ENCODE peak calls at places on chromosomes 1 and 21, in ten cellular contexts. One of them, this sample, is unnamed.

GRCh38 chr21:23687154-23687553 is 1920.1 kb downstream of the MRPL39 start:
- DNase-seq in SJSA1: no peak
- DNase-seq in epithelial cell of esophagus: no peak
- DNase-seq in bronchial epithelial cell: no peak
- DNase-seq in foreskin fibroblast: no peak
- DNase-seq in right lobe of liver: no peak
- DNase-seq in left ventricle myocardium inferior: no peak
- DNase-seq in AG10803: no peak
- DNase-seq in adipocyte: no peak
- DNase-seq in mammary epithelial cell: no peak
- DNase-seq in this sample: no peak

GRCh38 chr1:39917825-39918224 is 16.1 kb upstream of the MYCL start:
- DNase-seq in SJSA1: no peak
- DNase-seq in epithelial cell of esophagus: peak; percentile 30
- DNase-seq in bronchial epithelial cell: no peak
- DNase-seq in foreskin fibroblast: no peak
- DNase-seq in right lobe of liver: no peak
- DNase-seq in left ventricle myocardium inferior: no peak
- DNase-seq in AG10803: peak; percentile 13
- DNase-seq in adipocyte: no peak
- DNase-seq in mammary epithelial cell: no peak
- DNase-seq in this sample: no peak

GRCh38 chr1:53579221-53580008 is 120.2 kb downstream of the DMRTB1 start:
- DNase-seq in SJSA1: no peak
- DNase-seq in epithelial cell of esophagus: no peak
- DNase-seq in bronchial epithelial cell: no peak
- DNase-seq in foreskin fibroblast: no peak
- DNase-seq in right lobe of liver: no peak
- DNase-seq in left ventricle myocardium inferior: no peak
- DNase-seq in AG10803: no peak
- DNase-seq in adipocyte: no peak
- DNase-seq in mammary epithelial cell: no peak
- DNase-seq in this sample: no peak

GRCh38 chr1:115336741-115337140 is 1.3 kb downstream of the NGF start:
- DNase-seq in SJSA1: no peak
- DNase-seq in epithelial cell of esophagus: no peak
- DNase-seq in bronchial epithelial cell: no peak
- DNase-seq in foreskin fibroblast: no peak
- DNase-seq in right lobe of liver: no peak
- DNase-seq in left ventricle myocardium inferior: no peak
- DNase-seq in AG10803: no peak
- DNase-seq in adipocyte: no peak
- DNase-seq in mammary epithelial cell: no peak
- DNase-seq in this sample: no peak

GRCh38 chr1:47175227-47175934 is 14.5 kb downstream of the PDZK1IP1 start:
- DNase-seq in SJSA1: peak; percentile 39
- DNase-seq in epithelial cell of esophagus: peak; percentile 73
- DNase-seq in bronchial epithelial cell: peak; percentile 59
- DNase-seq in foreskin fibroblast: peak; percentile 74
- DNase-seq in right lobe of liver: no peak
- DNase-seq in left ventricle myocardium inferior: no peak
- DNase-seq in AG10803: peak; percentile 58
- DNase-seq in adipocyte: peak; percentile 78
- DNase-seq in mammary epithelial cell: peak; percentile 67
- DNase-seq in this sample: peak; percentile 67

GRCh38 chr1:63148825-63149645 is 173.3 kb upstream of the FOXD3 start:
- DNase-seq in SJSA1: peak; percentile 35
- DNase-seq in epithelial cell of esophagus: peak; percentile 51
- DNase-seq in bronchial epithelial cell: peak; percentile 35
- DNase-seq in foreskin fibroblast: peak; percentile 61
- DNase-seq in right lobe of liver: peak; percentile 21
- DNase-seq in left ventricle myocardium inferior: no peak
- DNase-seq in AG10803: peak; percentile 49
- DNase-seq in adipocyte: peak; percentile 72
- DNase-seq in mammary epithelial cell: peak; percentile 40
- DNase-seq in this sample: peak; percentile 62

GRCh38 chr21:33230518-33231324 is 983 bp downstream of the IFNAR2 start:
- DNase-seq in SJSA1: peak; percentile 46
- DNase-seq in epithelial cell of esophagus: peak; percentile 90
- DNase-seq in bronchial epithelial cell: peak; percentile 91
- DNase-seq in foreskin fibroblast: peak; percentile 77
- DNase-seq in right lobe of liver: peak; percentile 67
- DNase-seq in left ventricle myocardium inferior: peak; percentile 63
- DNase-seq in AG10803: peak; percentile 61
- DNase-seq in adipocyte: peak; percentile 70
- DNase-seq in mammary epithelial cell: peak; percentile 83
- DNase-seq in this sample: no peak

GRCh38 chr1:143611159-143611558 is 360.6 kb downstream of the FAM72C start:
- DNase-seq in SJSA1: no peak
- DNase-seq in epithelial cell of esophagus: no peak
- DNase-seq in bronchial epithelial cell: no peak
- DNase-seq in foreskin fibroblast: no peak
- DNase-seq in right lobe of liver: no peak
- DNase-seq in left ventricle myocardium inferior: no peak
- DNase-seq in AG10803: no peak
- DNase-seq in adipocyte: no peak
- DNase-seq in mammary epithelial cell: no peak
- DNase-seq in this sample: no peak

GRCh38 chr1:36420836-36421317 is 23.2 kb upstream of the LSM10 start:
- DNase-seq in SJSA1: peak; percentile 76
- DNase-seq in epithelial cell of esophagus: peak; percentile 85
- DNase-seq in bronchial epithelial cell: peak; percentile 80
- DNase-seq in foreskin fibroblast: peak; percentile 92
- DNase-seq in right lobe of liver: peak; percentile 82
- DNase-seq in left ventricle myocardium inferior: peak; percentile 86
- DNase-seq in AG10803: peak; percentile 78
- DNase-seq in adipocyte: peak; percentile 95
- DNase-seq in mammary epithelial cell: peak; percentile 76
- DNase-seq in this sample: peak; percentile 94
- H3K4me3 ChIP-seq in SJSA1: no peak overlapping the region
- H3K4me3 ChIP-seq in epithelial cell of esophagus: no peak overlapping the region
- H3K4me3 ChIP-seq in bronchial epithelial cell: no peak overlapping the region
- H3K4me3 ChIP-seq in foreskin fibroblast: no peak overlapping the region
- H3K4me3 ChIP-seq in right lobe of liver: no peak overlapping the region
- H3K4me3 ChIP-seq in left ventricle myocardium inferior: no peak overlapping the region
- H3K4me3 ChIP-seq in AG10803: no peak overlapping the region
- H3K4me3 ChIP-seq in adipocyte: peak overlapping the region; percentile 61
- H3K4me3 ChIP-seq in mammary epithelial cell: no peak overlapping the region
- H3K4me3 ChIP-seq in this sample: no peak overlapping the region

GRCh38 chr21:16279658-16280581 is 550.1 kb downstream of the USP25 start:
- DNase-seq in SJSA1: peak; percentile 47
- DNase-seq in epithelial cell of esophagus: peak; percentile 10
- DNase-seq in bronchial epithelial cell: no peak
- DNase-seq in foreskin fibroblast: peak; percentile 67
- DNase-seq in right lobe of liver: peak; percentile 18
- DNase-seq in left ventricle myocardium inferior: peak; percentile 27
- DNase-seq in AG10803: peak; percentile 44
- DNase-seq in adipocyte: peak; percentile 76
- DNase-seq in mammary epithelial cell: no peak
- DNase-seq in this sample: peak; percentile 59
- H3K4me3 ChIP-seq in SJSA1: no peak overlapping the region
- H3K4me3 ChIP-seq in epithelial cell of esophagus: no peak overlapping the region
- H3K4me3 ChIP-seq in bronchial epithelial cell: no peak overlapping the region
- H3K4me3 ChIP-seq in foreskin fibroblast: peak overlapping the region; percentile 17
- H3K4me3 ChIP-seq in right lobe of liver: peak overlapping the region; percentile 5
- H3K4me3 ChIP-seq in left ventricle myocardium inferior: peak overlapping the region; percentile 52
- H3K4me3 ChIP-seq in AG10803: peak overlapping the region; percentile 40
- H3K4me3 ChIP-seq in adipocyte: peak overlapping the region; percentile 69
- H3K4me3 ChIP-seq in mammary epithelial cell: no peak overlapping the region
- H3K4me3 ChIP-seq in this sample: peak overlapping the region; percentile 10

GRCh38 chr1:66342707-66343106 is 191.2 kb upstream of the SGIP1 start:
- DNase-seq in SJSA1: no peak
- DNase-seq in epithelial cell of esophagus: no peak
- DNase-seq in bronchial epithelial cell: no peak
- DNase-seq in foreskin fibroblast: no peak
- DNase-seq in right lobe of liver: no peak
- DNase-seq in left ventricle myocardium inferior: no peak
- DNase-seq in AG10803: no peak
- DNase-seq in adipocyte: no peak
- DNase-seq in mammary epithelial cell: no peak
- DNase-seq in this sample: no peak

GRCh38 chr1:66341446-66342089 is 192.4 kb upstream of the SGIP1 start:
- DNase-seq in SJSA1: peak; percentile 69
- DNase-seq in epithelial cell of esophagus: no peak
- DNase-seq in bronchial epithelial cell: no peak
- DNase-seq in foreskin fibroblast: no peak
- DNase-seq in right lobe of liver: no peak
- DNase-seq in left ventricle myocardium inferior: no peak
- DNase-seq in AG10803: no peak
- DNase-seq in adipocyte: no peak
- DNase-seq in mammary epithelial cell: no peak
- DNase-seq in this sample: no peak

GRCh38 chr1:66337249-66337648 is 196.7 kb upstream of the SGIP1 start:
- DNase-seq in SJSA1: no peak
- DNase-seq in epithelial cell of esophagus: no peak
- DNase-seq in bronchial epithelial cell: no peak
- DNase-seq in foreskin fibroblast: no peak
- DNase-seq in right lobe of liver: no peak
- DNase-seq in left ventricle myocardium inferior: no peak
- DNase-seq in AG10803: no peak
- DNase-seq in adipocyte: no peak
- DNase-seq in mammary epithelial cell: no peak
- DNase-seq in this sample: no peak

GRCh38 chr1:66336641-66336991 is 197.3 kb upstream of the SGIP1 start:
- DNase-seq in SJSA1: no peak
- DNase-seq in epithelial cell of esophagus: no peak
- DNase-seq in bronchial epithelial cell: no peak
- DNase-seq in foreskin fibroblast: no peak
- DNase-seq in right lobe of liver: no peak
- DNase-seq in left ventricle myocardium inferior: no peak
- DNase-seq in AG10803: no peak
- DNase-seq in adipocyte: no peak
- DNase-seq in mammary epithelial cell: no peak
- DNase-seq in this sample: no peak

GRCh38 chr1:66339944-66340343 is 194.0 kb upstream of the SGIP1 start:
- DNase-seq in SJSA1: peak; percentile 62
- DNase-seq in epithelial cell of esophagus: no peak
- DNase-seq in bronchial epithelial cell: no peak
- DNase-seq in foreskin fibroblast: no peak
- DNase-seq in right lobe of liver: no peak
- DNase-seq in left ventricle myocardium inferior: no peak
- DNase-seq in AG10803: peak; percentile 49
- DNase-seq in adipocyte: peak; percentile 11
- DNase-seq in mammary epithelial cell: no peak
- DNase-seq in this sample: no peak
- H3K4me3 ChIP-seq in SJSA1: no peak overlapping the region
- H3K4me3 ChIP-seq in epithelial cell of esophagus: no peak overlapping the region
- H3K4me3 ChIP-seq in bronchial epithelial cell: no peak overlapping the region
- H3K4me3 ChIP-seq in foreskin fibroblast: no peak overlapping the region
- H3K4me3 ChIP-seq in right lobe of liver: no peak overlapping the region
- H3K4me3 ChIP-seq in left ventricle myocardium inferior: no peak overlapping the region
- H3K4me3 ChIP-seq in AG10803: peak overlapping the region; percentile 18
- H3K4me3 ChIP-seq in adipocyte: no peak overlapping the region
- H3K4me3 ChIP-seq in mammary epithelial cell: no peak overlapping the region
- H3K4me3 ChIP-seq in this sample: no peak overlapping the region

DNA sequence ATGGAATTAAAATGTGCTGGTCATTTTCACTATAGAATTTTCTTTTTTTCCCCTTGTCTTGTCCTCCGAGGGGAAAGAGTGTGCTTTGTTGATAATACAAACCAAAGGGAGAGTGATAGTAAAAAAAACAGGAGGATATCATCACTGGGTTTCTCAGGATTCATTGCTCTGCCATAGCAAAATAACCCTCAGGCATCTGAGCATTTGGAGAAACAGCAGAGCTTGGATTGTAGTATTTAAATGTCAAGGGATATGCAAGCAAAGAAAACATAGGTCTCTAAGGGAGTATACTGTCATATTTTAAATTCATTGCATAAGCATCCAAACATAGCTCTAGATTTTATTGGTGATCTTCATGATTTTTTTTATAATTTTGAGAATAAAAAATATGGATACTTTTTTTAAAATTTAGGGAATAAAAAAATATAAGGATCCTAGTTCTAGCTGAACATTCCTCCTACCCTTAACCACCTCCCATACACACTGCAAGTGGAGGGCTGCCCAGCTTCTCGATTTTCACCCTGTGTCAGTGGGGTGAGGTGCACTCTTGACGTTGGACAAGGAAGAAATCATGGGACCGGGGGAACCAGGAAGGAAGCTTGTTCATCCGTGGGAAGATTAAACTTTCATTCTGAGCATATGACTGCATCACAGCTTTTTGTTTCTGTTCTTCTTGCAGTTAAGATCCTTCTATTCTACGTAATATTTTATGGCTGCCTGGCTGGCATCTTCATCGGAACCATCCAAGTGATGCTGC is 4.4 kb downstream of the ATP1B1 start:
- DNase-seq in SJSA1: no peak
- DNase-seq in epithelial cell of esophagus: no peak
- DNase-seq in bronchial epithelial cell: no peak
- DNase-seq in foreskin fibroblast: peak; percentile 33
- DNase-seq in right lobe of liver: peak; percentile 47
- DNase-seq in left ventricle myocardium inferior: no peak
- DNase-seq in AG10803: no peak
- DNase-seq in adipocyte: peak; percentile 60
- DNase-seq in mammary epithelial cell: no peak
- DNase-seq in this sample: peak; percentile 43
- H3K4me3 ChIP-seq in SJSA1: no peak overlapping the region
- H3K4me3 ChIP-seq in epithelial cell of esophagus: no peak overlapping the region
- H3K4me3 ChIP-seq in bronchial epithelial cell: no peak overlapping the region
- H3K4me3 ChIP-seq in foreskin fibroblast: no peak overlapping the region
- H3K4me3 ChIP-seq in right lobe of liver: peak overlapping the region; percentile 86
- H3K4me3 ChIP-seq in left ventricle myocardium inferior: peak overlapping the region; percentile 94
- H3K4me3 ChIP-seq in AG10803: no peak overlapping the region
- H3K4me3 ChIP-seq in adipocyte: no peak overlapping the region
- H3K4me3 ChIP-seq in mammary epithelial cell: no peak overlapping the region
- H3K4me3 ChIP-seq in this sample: no peak overlapping the region

GRCh38 chr21:42851812-42852665 is 27.3 kb downstream of the WDR4 start:
- DNase-seq in SJSA1: no peak
- DNase-seq in epithelial cell of esophagus: no peak
- DNase-seq in bronchial epithelial cell: no peak
- DNase-seq in foreskin fibroblast: no peak
- DNase-seq in right lobe of liver: no peak
- DNase-seq in left ventricle myocardium inferior: no peak
- DNase-seq in AG10803: no peak
- DNase-seq in adipocyte: no peak
- DNase-seq in mammary epithelial cell: no peak
- DNase-seq in this sample: no peak
- H3K4me3 ChIP-seq in SJSA1: no peak overlapping the region
- H3K4me3 ChIP-seq in epithelial cell of esophagus: no peak overlapping the region
- H3K4me3 ChIP-seq in bronchial epithelial cell: no peak overlapping the region
- H3K4me3 ChIP-seq in foreskin fibroblast: no peak overlapping the region
- H3K4me3 ChIP-seq in right lobe of liver: no peak overlapping the region
- H3K4me3 ChIP-seq in left ventricle myocardium inferior: no peak overlapping the region
- H3K4me3 ChIP-seq in AG10803: no peak overlapping the region
- H3K4me3 ChIP-seq in adipocyte: no peak overlapping the region
- H3K4me3 ChIP-seq in mammary epithelial cell: no peak overlapping the region
- H3K4me3 ChIP-seq in this sample: no peak overlapping the region

GRCh38 chr1:158932171-158932570 is 819 bp downstream of the PYHIN1 start:
- DNase-seq in SJSA1: no peak
- DNase-seq in epithelial cell of esophagus: peak; percentile 57
- DNase-seq in bronchial epithelial cell: peak; percentile 51
- DNase-seq in foreskin fibroblast: no peak
- DNase-seq in right lobe of liver: no peak
- DNase-seq in left ventricle myocardium inferior: no peak
- DNase-seq in AG10803: no peak
- DNase-seq in adipocyte: no peak
- DNase-seq in mammary epithelial cell: peak; percentile 12
- DNase-seq in this sample: no peak
- H3K4me3 ChIP-seq in SJSA1: no peak overlapping the region
- H3K4me3 ChIP-seq in epithelial cell of esophagus: no peak overlapping the region
- H3K4me3 ChIP-seq in bronchial epithelial cell: no peak overlapping the region
- H3K4me3 ChIP-seq in foreskin fibroblast: no peak overlapping the region
- H3K4me3 ChIP-seq in right lobe of liver: no peak overlapping the region
- H3K4me3 ChIP-seq in left ventricle myocardium inferior: no peak overlapping the region
- H3K4me3 ChIP-seq in AG10803: no peak overlapping the region
- H3K4me3 ChIP-seq in adipocyte: peak overlapping the region; percentile 76
- H3K4me3 ChIP-seq in mammary epithelial cell: peak overlapping the region; percentile 25
- H3K4me3 ChIP-seq in this sample: no peak overlapping the region

This sample was measured in adrenal gland.